ENCODE peak calls at places on chromosomes 4 and X, in six cellular contexts. K is AG10803, E is neural progenitor cell, I is astrocyte of the spinal cord, O is fibroblast of mammary gland, Y is left ventricle myocardium inferior. A is an unnamed sample.

GRCh38 chr4:174427562-174428140 is 94.6 kb downstream of the HPGD start:
- DNase-seq in E (no peak), K (no peak), I (no peak), Y (no peak), O (peak), A (no peak)

GRCh38 chr4:55545133-55545532 is 1.6 kb downstream of the CLOCK start:
- DNase-seq in Y (no peak), O (peak), K (no peak), I (peak), E (peak), A (no peak)

GRCh38 chr4:145177511-145177905 is 2.9 kb downstream of the OTUD4 start:
- DNase-seq in Y (no peak), O (peak), I (peak), K (peak), E (no peak), A (no peak)

GRCh38 chr4:73376962-73377361 is 27.1 kb upstream of the ALB start:
- DNase-seq in O (no peak), E (no peak), Y (no peak), I (no peak), K (no peak), A (no peak)

GRCh38 chr4:48227662-48228061 is 42.0 kb downstream of the TEC start:
- DNase-seq in O (no peak), I (no peak), K (no peak), E (no peak), Y (no peak), A (no peak)

GRCh38 chrX:130799393-130799792 is 103.6 kb downstream of the ENOX2 start:
- DNase-seq in O (peak), K (peak), I (peak), Y (no peak), E (no peak), A (no peak)

GRCh38 chr4:158079661-158080060 is 93.2 kb downstream of the GASK1B start:
- DNase-seq in I (no peak), Y (no peak), E (no peak), O (peak), K (peak), A (no peak)

GRCh38 chr4:41866799-41867677 is 68.2 kb upstream of the TMEM33 start:
- DNase-seq in Y (no peak), O (no peak), E (peak), K (no peak), I (no peak), A (no peak)

GRCh38 chr4:138910201-138910913 is 105.2 kb upstream of the NOCT start:
- DNase-seq in Y (no peak), K (no peak), E (no peak), I (peak), O (peak), A (no peak)

GRCh38 chrX:38514014-38514854 is 47.1 kb upstream of the TSPAN7 start:
- DNase-seq in K (no peak), Y (no peak), I (no peak), O (no peak), E (no peak), A (no peak)

GRCh38 chrX:124010157-124010556 is 48.7 kb downstream of the STAG2 start:
- DNase-seq in O (peak), K (no peak), E (no peak), Y (no peak), I (no peak), A (no peak)

GRCh38 chrX:112731793-112732192 is 52.1 kb upstream of the LHFPL1 start:
- DNase-seq in Y (no peak), E (no peak), I (peak), O (peak), K (peak), A (no peak)

GRCh38 chrX:3094261-3094660 is 53.0 kb downstream of the ARSF start:
- DNase-seq in E (no peak), I (no peak), Y (no peak), O (peak), K (no peak), A (no peak)

GRCh38 chr4:153651041-153651960 is 32.8 kb upstream of the TLR2 start:
- DNase-seq in E (no peak), O (peak), I (peak), K (no peak), Y (peak), A (peak)

GRCh38 chrX:134804779-134805178 is 146.5 kb upstream of the PLAC1 start:
- DNase-seq in E (no peak), K (no peak), I (no peak), Y (no peak), O (no peak), A (no peak)

GRCh38 chrX:47285762-47286320 is 53.0 kb downstream of the USP11 start:
- DNase-seq in E (no peak), K (peak), O (peak), I (no peak), Y (no peak), A (no peak)

GRCh38 chr4:110195561-110196205 is 2.7 kb downstream of the ELOVL6 start:
- DNase-seq in K (no peak), E (no peak), I (peak), O (peak), Y (no peak), A (no peak)

GRCh38 chrX:84187501-84188319 is at the start of gene RPS6KA6:
- DNase-seq in I (peak), Y (peak), K (peak), E (peak), O (peak), A (no peak)

GRCh38 chr4:183504930-183505555 is at the start of gene ING2:
- DNase-seq in K (peak), Y (peak), I (no peak), E (peak), O (no peak), A (peak)

GRCh38 chrX:32893751-32894150 is 317.6 kb downstream of the DMD start:
- DNase-seq in O (no peak), K (no peak), E (no peak), I (no peak), Y (no peak), A (no peak)

GRCh38 chr4:125994024-125994423 is 679.3 kb downstream of the FAT4 start:
- DNase-seq in K (no peak), O (no peak), Y (no peak), E (no peak), I (no peak), A (no peak)

DNA sequence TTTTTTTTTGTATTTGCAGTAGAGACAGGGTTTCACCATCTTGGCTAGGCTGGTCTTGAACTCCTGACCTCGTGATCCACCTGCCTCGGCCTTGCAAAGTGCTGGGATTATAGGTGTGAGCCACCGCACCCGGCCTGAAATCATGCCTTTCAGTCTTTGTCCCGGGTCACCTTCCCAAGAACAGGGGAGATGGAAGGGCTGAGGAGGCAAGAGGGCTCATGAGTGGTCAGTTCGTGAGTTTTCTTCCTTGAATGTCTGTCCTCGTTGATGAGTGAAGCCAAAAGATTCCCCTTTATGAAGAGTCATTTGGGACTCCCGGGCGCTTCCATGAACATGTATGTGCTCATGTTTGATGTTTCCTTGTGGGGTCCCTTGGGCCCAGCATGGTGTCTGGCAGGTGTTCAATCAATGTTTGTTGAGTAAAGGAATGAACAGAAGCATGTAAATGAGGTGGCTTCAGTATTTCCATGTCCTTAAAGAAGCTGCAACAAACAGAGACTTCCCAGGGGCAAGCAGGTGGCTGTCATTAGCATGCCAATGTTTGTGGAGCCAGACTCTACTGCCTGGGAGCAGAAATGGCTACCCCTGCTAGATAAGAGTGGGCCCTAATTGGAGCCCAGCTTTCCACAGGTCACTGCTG is 3.4 kb upstream of the SEPTIN6 start:
- DNase-seq in Y (no peak), E (no peak), I (no peak), K (no peak), O (no peak), A (no peak)
- H3K4me3 ChIP-seq in Y (no peak), E (no peak), I (no peak), K (no peak), O (no peak), A (no peak)

GRCh38 chrX:56794831-56795230 is 65.8 kb downstream of the NBDY start:
- DNase-seq in K (no peak), E (no peak), Y (no peak), I (no peak), O (no peak), A (no peak)

GRCh38 chrX:56792270-56793111 is 63.4 kb downstream of the NBDY start:
- DNase-seq in I (no peak), O (no peak), E (no peak), K (no peak), Y (no peak), A (no peak)

GRCh38 chrX:56794404-56794803 is 65.4 kb downstream of the NBDY start:
- DNase-seq in E (no peak), Y (no peak), O (no peak), I (no peak), K (no peak), A (no peak)

GRCh38 chrX:56793112-56793430 is 64.0 kb downstream of the NBDY start:
- DNase-seq in K (no peak), E (no peak), Y (no peak), O (no peak), I (no peak), A (no peak)

DNA sequence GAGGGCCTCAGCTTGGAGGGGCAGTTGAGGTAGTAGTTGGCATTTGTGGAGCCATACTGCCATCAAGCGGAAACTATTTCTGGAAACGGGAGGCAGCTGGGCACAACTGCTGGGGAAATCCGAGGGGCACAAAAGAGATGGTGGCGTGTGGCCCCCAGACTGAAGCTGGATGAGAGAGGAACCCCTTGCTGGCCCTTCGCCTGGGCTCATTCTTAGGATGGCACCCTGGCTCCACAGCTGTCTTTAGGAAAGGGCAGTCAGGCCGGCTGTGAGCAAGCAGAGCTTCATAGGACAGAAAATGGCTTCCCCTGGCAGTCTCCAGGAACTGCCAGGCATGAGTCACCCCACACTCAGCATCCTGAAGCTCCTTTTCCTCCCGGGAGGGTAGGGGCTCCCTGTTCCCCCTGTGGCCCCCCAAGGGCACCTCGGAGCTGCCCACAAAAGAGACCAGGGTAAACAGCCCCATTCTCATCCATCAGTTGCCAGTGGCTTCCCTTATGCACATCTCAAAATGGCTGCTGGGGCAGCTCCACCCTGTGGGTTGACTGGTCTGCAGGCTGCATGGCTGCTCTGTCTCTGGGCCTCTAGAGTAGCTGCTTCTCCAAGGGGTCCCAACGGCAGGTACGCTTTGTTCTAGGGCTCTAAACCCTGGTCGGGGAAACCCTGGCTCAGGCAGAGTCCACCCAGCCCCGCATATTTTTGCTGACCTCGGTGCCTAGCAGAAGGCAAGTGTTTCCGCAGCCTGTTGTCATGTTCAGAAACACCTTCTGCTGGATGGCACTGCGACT is 64.7 kb downstream of the NBDY start:
- DNase-seq in E (no peak), Y (no peak), K (no peak), I (no peak), O (peak), A (no peak)
- TF ChIP-seq CTCF in E (no peak), Y (no peak), K (no peak), I (no peak), O (no peak), A (no peak)

DNA sequence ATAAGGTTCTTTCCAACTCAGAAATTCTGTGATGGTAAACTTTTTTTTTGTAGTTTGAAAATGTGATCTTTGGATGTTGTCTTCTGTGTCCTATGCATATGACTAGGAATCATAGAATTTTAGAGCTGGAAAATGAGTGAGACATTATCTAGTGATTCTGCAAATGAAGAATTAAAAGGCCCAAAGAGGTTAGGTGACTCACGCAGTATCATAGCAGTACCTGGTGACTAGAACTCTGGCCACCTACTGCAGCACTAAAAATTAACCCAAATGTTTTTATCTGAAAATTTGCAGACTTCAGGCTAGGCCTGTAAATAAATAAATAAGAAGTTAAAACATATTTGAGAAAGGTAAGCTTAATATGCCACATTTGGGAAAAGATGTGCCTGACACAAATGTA is 52.8 kb downstream of the NFKB1 start:
- DNase-seq in I (no peak), Y (no peak), E (no peak), K (no peak), O (peak), A (no peak)
- H3K4me3 ChIP-seq in I (no peak), Y (no peak), E (no peak), K (no peak), O (no peak), A (no peak)

GRCh38 chr4:177008071-177008835 is 215.5 kb upstream of the VEGFC start:
- DNase-seq in I (peak), K (peak), O (peak), E (no peak), Y (no peak), A (no peak)

GRCh38 chr4:177006331-177006730 is 213.6 kb upstream of the VEGFC start:
- DNase-seq in O (peak), I (no peak), K (peak), Y (no peak), E (no peak), A (no peak)

GRCh38 chr4:177010421-177010820 is 217.7 kb upstream of the VEGFC start:
- DNase-seq in K (peak), I (no peak), O (peak), Y (no peak), E (no peak), A (no peak)

GRCh38 chr4:177005801-177006230 is 213.1 kb upstream of the VEGFC start:
- DNase-seq in I (peak), K (peak), E (no peak), Y (no peak), O (peak), A (no peak)

DNA sequence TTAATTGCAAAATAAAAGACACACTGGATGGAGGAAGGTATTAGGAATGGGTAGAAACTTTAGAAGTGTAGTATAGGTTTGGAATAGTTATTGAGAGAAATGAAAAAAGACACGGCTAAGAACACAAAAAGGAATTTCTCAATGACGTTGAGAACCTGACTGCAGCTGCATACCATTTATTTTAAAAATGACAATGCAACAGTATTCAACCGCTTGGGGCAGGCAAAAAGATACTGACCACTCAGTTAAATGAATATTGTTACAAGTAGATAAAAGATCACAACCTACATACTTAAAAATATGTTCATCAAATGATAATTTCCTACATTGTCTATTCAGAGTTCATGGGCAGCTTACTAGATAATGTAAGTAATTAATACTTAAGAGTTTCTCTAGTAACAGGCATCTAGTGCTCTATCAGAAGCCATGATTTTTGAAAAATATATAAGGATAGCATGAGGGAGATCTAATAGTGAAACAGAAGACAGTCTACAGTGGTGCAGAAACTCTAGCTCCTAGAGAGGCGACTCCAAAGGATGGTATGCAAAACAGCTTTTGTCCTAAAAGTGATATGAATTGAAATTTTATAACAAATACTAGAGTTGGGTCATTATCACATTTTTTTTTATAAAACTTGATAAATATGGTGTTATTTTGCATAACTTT is 216.2 kb upstream of the VEGFC start:
- DNase-seq in Y (no peak), O (peak), E (no peak), I (no peak), K (no peak), A (no peak)
- TF ChIP-seq CTCF in Y (no peak), O (peak), E (no peak), I (no peak), K (no peak), A (no peak)

GRCh38 chrX:10047133-10047532 is 80.0 kb downstream of the CLDN34 start:
- DNase-seq in E (no peak), K (no peak), O (no peak), I (no peak), Y (no peak), A (no peak)

GRCh38 chrX:10048076-10048475 is 80.9 kb downstream of the CLDN34 start:
- DNase-seq in K (peak), O (no peak), I (no peak), Y (no peak), E (peak), A (no peak)

GRCh38 chrX:10049246-10049645 is 82.1 kb downstream of the CLDN34 start:
- DNase-seq in K (peak), E (no peak), O (peak), I (no peak), Y (no peak), A (no peak)

GRCh38 chrX:10047631-10048030 is 80.5 kb downstream of the CLDN34 start:
- DNase-seq in Y (no peak), O (no peak), K (no peak), I (no peak), E (peak), A (no peak)

DNA sequence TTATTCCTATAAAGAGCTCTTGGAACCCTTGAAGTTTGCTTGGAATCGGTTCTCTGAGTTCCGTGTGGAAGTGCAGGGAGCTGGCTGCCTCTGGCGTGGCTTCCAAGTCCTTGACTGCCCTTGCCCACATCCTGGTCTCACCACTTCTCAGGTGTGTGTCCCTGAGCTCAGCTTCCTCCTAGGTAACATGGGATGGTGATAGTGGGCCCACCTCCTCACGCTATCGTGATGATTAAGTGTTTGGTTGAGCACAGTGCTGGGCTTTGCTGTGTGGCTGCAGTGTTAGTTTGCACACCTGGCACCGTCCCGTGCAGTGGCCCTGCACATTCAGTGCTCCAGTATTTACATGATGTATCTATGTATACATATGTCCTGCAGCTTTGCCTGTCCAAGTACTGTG is 81.5 kb downstream of the CLDN34 start:
- DNase-seq in Y (no peak), E (no peak), K (no peak), I (no peak), O (no peak), A (no peak)
- H3K4me3 ChIP-seq in Y (peak), E (no peak), K (no peak), I (no peak), O (no peak), A (no peak)

DNA sequence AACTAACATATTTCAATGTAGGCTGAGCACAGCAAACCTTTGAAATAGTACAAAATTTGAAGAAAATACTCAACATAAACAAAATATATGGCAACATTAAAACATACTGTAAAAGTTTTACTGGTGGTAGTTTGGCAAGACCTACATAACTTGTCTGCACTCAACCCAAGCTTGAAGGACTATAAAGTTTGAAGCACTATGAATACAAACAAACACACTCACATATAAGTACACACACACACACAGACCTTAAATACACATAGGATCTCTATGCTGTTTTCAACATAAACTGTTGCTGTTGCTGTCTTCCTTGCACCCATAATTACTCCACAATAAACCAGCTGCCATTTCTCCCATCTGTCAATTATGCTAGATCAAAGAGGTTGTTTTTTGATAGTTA is 589.6 kb downstream of the IL15 start:
- DNase-seq in E (no peak), Y (no peak), K (no peak), I (no peak), O (no peak), A (no peak)
- TF ChIP-seq CTCF in E (no peak), Y (no peak), K (no peak), I (no peak), O (no peak), A (no peak)

GRCh38 chr4:94758141-94758699 is 465 bp downstream of the BMPR1B start:
- DNase-seq in K (peak), Y (no peak), O (no peak), E (peak), I (peak), A (no peak)
- H3K4me3 ChIP-seq in K (peak), Y (peak), O (peak), E (peak), I (peak), A (no peak)

GRCh38 chr4:186015212-186015817 is 53.6 kb upstream of the TLR3 start:
- DNase-seq in E (peak), Y (peak), K (no peak), I (no peak), O (no peak), A (no peak)
- TF ChIP-seq CTCF in E (peak), Y (no peak), K (no peak), I (no peak), O (no peak), A (no peak)

A was measured in CD8-positive, alpha-beta T cell.